ENCODE peak calls at places on chromosomes 11 and 22, in six cellular contexts. F is psoas muscle, U is body of pancreas, E is adrenal gland, T is suprapubic skin, N is BJ. G is an unnamed sample.

GRCh38 chr11:68584097-68584496 is 100.2 kb upstream of the GAL start:
- DNase-seq in T (no peak), F (peak), N (no peak), U (peak), E (peak), G (no peak)

GRCh38 chr11:112837162-112837826 is 123.9 kb upstream of the NCAM1 start:
- DNase-seq in T (no peak), F (no peak), N (no peak), E (peak), U (no peak), G (no peak)

GRCh38 chr22:42635531-42635930 is 4.9 kb downstream of the ATP5MGL start:
- DNase-seq in N (peak), E (peak), T (peak), U (no peak), F (peak), G (peak)

GRCh38 chr11:45848654-45849081 is 1.4 kb downstream of the CRY2 start:
- DNase-seq in N (no peak), E (peak), T (no peak), U (peak), F (no peak), G (no peak)

GRCh38 chr11:47325271-47326041 is 27.0 kb downstream of the MYBPC3 start:
- DNase-seq in N (no peak), T (no peak), F (no peak), E (no peak), U (no peak), G (no peak)

GRCh38 chr22:46501701-46502100 is 35.7 kb downstream of the CELSR1 start:
- DNase-seq in T (no peak), E (no peak), U (no peak), N (peak), F (no peak), G (peak)

GRCh38 chr11:45026835-45027234 is 76.2 kb upstream of the TP53I11 start:
- DNase-seq in E (no peak), F (no peak), U (no peak), N (no peak), T (no peak), G (no peak)

GRCh38 chr22:23704829-23705228 is 14.0 kb downstream of the RGL4 start:
- DNase-seq in F (no peak), U (no peak), E (no peak), T (no peak), N (no peak), G (no peak)

GRCh38 chr11:10484461-10485180 is 29.6 kb downstream of the AMPD3 start:
- DNase-seq in E (peak), F (no peak), T (peak), N (no peak), U (no peak), G (no peak)

GRCh38 chr22:40665312-40665711 is 14.0 kb upstream of the MCHR1 start:
- DNase-seq in U (no peak), E (no peak), T (no peak), N (peak), F (no peak), G (no peak)

GRCh38 chr11:120710354-120711187 is 199.0 kb downstream of the GRIK4 start:
- DNase-seq in U (peak), N (peak), E (peak), T (peak), F (peak), G (peak)

GRCh38 chr11:68970921-68971636 is 9.7 kb downstream of the MRGPRD start:
- DNase-seq in F (no peak), E (no peak), U (no peak), T (peak), N (no peak), G (no peak)

GRCh38 chr22:17847360-17848078 is 73.2 kb upstream of the BID start:
- DNase-seq in U (no peak), F (no peak), N (no peak), T (no peak), E (peak), G (no peak)

GRCh38 chr11:1229471-1230120 is 6.7 kb downstream of the MUC5B start:
- DNase-seq in F (peak), N (no peak), E (no peak), T (peak), U (no peak), G (no peak)

GRCh38 chr11:3947084-3947483 is 91.6 kb downstream of the STIM1 start:
- DNase-seq in E (peak), T (no peak), U (no peak), N (no peak), F (no peak), G (peak)

GRCh38 chr11:55726715-55727324 is 46.4 kb upstream of the OR5D13 start:
- DNase-seq in U (no peak), E (no peak), N (no peak), F (no peak), T (no peak), G (no peak)

GRCh38 chr22:50470491-50470890 is 4.3 kb downstream of the SBF1 start:
- DNase-seq in N (no peak), F (no peak), U (no peak), T (no peak), E (no peak), G (no peak)

GRCh38 chr22:50471962-50472361 is 2.9 kb downstream of the SBF1 start:
- DNase-seq in E (no peak), F (no peak), N (no peak), T (no peak), U (no peak), G (no peak)

GRCh38 chr22:50469377-50470305 is 5.2 kb downstream of the SBF1 start:
- DNase-seq in U (peak), T (no peak), E (peak), F (peak), N (no peak), G (peak)

GRCh38 chr22:50473088-50473487 is 1.7 kb downstream of the SBF1 start:
- DNase-seq in U (no peak), F (no peak), E (no peak), N (no peak), T (no peak), G (no peak)

DNA sequence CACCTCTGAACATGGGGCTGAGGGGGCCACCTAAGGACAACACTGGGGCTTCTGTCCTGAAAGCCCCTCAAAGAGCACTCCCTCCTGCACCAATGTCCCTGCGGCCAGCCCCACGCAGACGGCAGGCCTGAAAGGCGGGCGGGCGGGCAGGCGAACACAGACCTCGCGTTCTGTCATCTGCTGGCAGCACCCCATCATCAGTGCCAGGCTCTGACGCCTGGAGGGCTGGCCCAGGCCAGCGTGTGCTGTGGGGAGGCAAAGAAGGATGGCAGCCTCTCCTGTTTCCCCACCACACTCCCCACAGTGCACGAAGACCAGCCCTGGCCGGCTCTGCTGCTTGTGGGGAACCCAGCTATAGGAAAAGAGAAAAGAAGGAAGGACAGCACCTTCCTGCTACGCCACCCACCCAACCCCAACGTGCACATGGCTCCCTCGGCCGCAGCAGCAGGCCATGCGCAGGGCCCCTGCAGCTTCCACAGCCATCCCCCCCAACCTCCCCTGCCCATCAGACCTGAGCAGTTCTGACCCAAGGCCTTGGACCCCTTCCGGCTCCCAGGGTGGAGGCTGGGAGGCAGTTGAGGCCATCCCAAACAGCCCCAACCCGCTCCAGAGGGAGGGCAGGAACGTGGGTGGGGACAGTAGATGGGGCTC is 3.5 kb downstream of the SBF1 start:
- DNase-seq in U (no peak), E (peak), F (no peak), T (no peak), N (no peak), G (no peak)
- H3K4me3 ChIP-seq in U (no peak), E (no peak), F (no peak), T (no peak), N (no peak), G (no peak)

DNA sequence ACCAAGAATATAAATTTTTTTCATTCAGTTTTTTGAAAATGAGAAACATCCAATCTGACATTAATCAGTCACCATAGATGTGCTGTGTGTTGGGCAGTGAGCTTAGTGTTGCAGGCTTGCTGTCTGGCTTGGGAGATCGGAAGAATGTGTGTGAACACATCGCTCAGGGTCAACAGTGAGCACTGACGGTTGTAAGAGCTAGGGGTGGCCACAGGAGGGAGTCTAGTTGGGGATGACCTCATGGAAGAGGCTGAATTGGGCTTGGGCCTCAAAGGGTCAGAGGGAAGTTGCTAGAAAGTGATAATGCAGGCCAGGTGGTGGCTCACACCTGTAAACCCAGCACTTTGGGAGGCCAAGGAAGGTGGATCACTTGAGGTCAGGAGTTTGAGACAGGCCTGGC is 375.4 kb downstream of the DDX10 start:
- DNase-seq in F (no peak), U (no peak), N (no peak), T (no peak), E (no peak), G (no peak)
- TF ChIP-seq CTCF in F (no peak), U (no peak), N (peak), T (no peak), E (no peak), G (peak)

GRCh38 chr11:125166903-125167291 is 2.3 kb downstream of the PKNOX2 start:
- DNase-seq in E (no peak), N (no peak), T (no peak), U (no peak), F (no peak), G (peak)

GRCh38 chr11:125164422-125165110 is at the start of gene PKNOX2:
- DNase-seq in N (no peak), T (peak), U (peak), E (peak), F (peak), G (peak)

GRCh38 chr11:125165111-125165663 is 636 bp downstream of the PKNOX2 start:
- DNase-seq in T (no peak), F (peak), U (peak), E (no peak), N (no peak), G (peak)

GRCh38 chr11:125166347-125166841 is 1.8 kb downstream of the PKNOX2 start:
- DNase-seq in N (no peak), U (peak), F (peak), T (no peak), E (no peak), G (peak)

DNA sequence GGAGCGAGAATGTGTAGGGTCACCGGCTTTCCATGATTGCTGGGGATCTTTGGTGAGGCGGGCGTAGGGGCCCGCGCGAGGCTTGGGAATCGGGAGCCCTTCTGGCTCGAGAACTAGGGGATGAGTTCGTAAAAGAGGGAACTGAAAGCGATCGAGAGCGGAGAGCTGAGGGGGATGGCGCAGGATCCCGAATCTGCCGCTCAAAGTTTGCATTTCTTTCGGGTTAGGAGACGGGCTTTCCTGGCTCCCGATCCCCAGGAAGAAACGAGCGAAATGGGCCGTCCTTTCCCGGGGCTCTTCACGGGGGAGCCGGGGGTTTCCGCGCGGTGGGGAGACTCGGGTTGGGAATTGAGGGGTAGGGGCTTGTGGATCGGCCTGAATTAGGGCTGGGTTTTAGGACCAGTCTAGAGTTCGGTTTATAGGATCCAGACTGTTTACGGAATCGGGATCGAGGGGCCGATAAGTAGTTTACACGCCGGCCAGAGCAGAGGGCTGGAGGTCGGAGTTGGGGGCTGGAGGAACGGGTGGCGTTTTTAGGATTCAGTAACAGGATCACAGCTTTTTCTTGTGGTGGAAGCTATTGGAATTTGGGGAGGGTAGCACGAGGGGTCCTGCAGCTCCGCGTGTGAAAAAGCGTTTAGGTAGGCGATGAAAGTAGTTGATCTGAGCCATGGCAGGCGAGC is 1.3 kb downstream of the PKNOX2 start:
- DNase-seq in N (no peak), T (no peak), U (no peak), F (no peak), E (no peak), G (peak)
- H3K4me3 ChIP-seq in N (peak), T (peak), U (peak), F (peak), E (no peak), G (peak)

GRCh38 chr22:38029901-38030300 is 27.3 kb upstream of the PICK1 start:
- DNase-seq in U (no peak), T (no peak), N (no peak), F (no peak), E (no peak), G (no peak)
- TF ChIP-seq CTCF in U (no peak), T (no peak), N (no peak), F (no peak), E (no peak), G (no peak)

GRCh38 chr11:32353884-32354283 is 81.5 kb downstream of the WT1 start:
- DNase-seq in T (no peak), N (no peak), F (no peak), E (no peak), U (no peak), G (no peak)
- H3K4me3 ChIP-seq in T (no peak), N (no peak), F (no peak), E (no peak), U (no peak), G (no peak)

DNA sequence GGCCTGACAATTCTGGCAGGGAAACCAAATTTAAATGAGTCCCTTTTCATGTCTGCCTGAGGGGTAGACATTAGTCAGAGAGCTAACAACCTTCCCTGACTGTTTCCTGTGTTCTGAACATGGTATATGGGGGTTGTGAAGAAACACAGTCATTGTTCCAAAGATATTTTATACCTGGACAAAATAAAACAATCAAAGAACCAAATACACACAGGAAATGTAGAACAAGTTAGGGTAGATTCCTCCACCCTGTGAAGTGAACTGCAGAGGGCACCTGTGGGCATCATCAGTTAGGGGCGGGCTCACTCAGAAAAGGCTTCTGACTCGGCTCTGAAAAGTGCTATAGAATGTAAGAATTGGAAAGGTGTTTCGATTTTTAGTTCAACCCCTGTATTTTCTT is 231.9 kb upstream of the CADM1 start:
- DNase-seq in T (no peak), N (no peak), E (no peak), U (no peak), F (no peak), G (no peak)
- TF ChIP-seq CTCF in T (no peak), N (no peak), E (no peak), U (no peak), F (no peak), G (no peak)